ENCODE peak calls at places on chromosome 13, in four cellular contexts. One of them, this sample, is unnamed.

GRCh38 chr13:101218484-101218883 is 197.8 kb downstream of the NALCN start:
- DNase-seq in uterus: no peak
- DNase-seq in stimulated activated CD8-positive, alpha-beta memory T cell treated with anti-CD3 and anti-CD28 coated beads, Interleukin-2, amount 100 ng/mL, for 1 hour: no peak
- DNase-seq in substantia nigra: no peak
- DNase-seq in this sample: no peak

GRCh38 chr13:22126433-22127021 is 455.7 kb downstream of the FGF9 start:
- DNase-seq in uterus: no peak
- DNase-seq in stimulated activated CD8-positive, alpha-beta memory T cell treated with anti-CD3 and anti-CD28 coated beads, Interleukin-2, amount 100 ng/mL, for 1 hour: no peak
- DNase-seq in substantia nigra: no peak
- DNase-seq in this sample: no peak

GRCh38 chr13:81779896-81780295 is 1439.0 kb upstream of the SPRY2 start:
- DNase-seq in uterus: no peak
- DNase-seq in stimulated activated CD8-positive, alpha-beta memory T cell treated with anti-CD3 and anti-CD28 coated beads, Interleukin-2, amount 100 ng/mL, for 1 hour: no peak
- DNase-seq in substantia nigra: no peak
- DNase-seq in this sample: no peak

GRCh38 chr13:99501135-99501951 is at the start of gene TM9SF2:
- DNase-seq in uterus: peak
- DNase-seq in stimulated activated CD8-positive, alpha-beta memory T cell treated with anti-CD3 and anti-CD28 coated beads, Interleukin-2, amount 100 ng/mL, for 1 hour: peak
- DNase-seq in substantia nigra: peak
- DNase-seq in this sample: peak

GRCh38 chr13:33152389-33152788 is 133.2 kb downstream of the STARD13 start:
- DNase-seq in uterus: no peak
- DNase-seq in stimulated activated CD8-positive, alpha-beta memory T cell treated with anti-CD3 and anti-CD28 coated beads, Interleukin-2, amount 100 ng/mL, for 1 hour: no peak
- DNase-seq in substantia nigra: no peak
- DNase-seq in this sample: no peak

GRCh38 chr13:95704510-95704909 is 27.6 kb downstream of the DNAJC3 start:
- DNase-seq in uterus: no peak
- DNase-seq in stimulated activated CD8-positive, alpha-beta memory T cell treated with anti-CD3 and anti-CD28 coated beads, Interleukin-2, amount 100 ng/mL, for 1 hour: no peak
- DNase-seq in substantia nigra: no peak
- DNase-seq in this sample: no peak

GRCh38 chr13:34064456-34065205 is 246.7 kb downstream of the RFC3 start:
- DNase-seq in uterus: no peak
- DNase-seq in stimulated activated CD8-positive, alpha-beta memory T cell treated with anti-CD3 and anti-CD28 coated beads, Interleukin-2, amount 100 ng/mL, for 1 hour: no peak
- DNase-seq in substantia nigra: no peak
- DNase-seq in this sample: no peak

GRCh38 chr13:81171065-81171647 is 830.2 kb upstream of the SPRY2 start:
- DNase-seq in uterus: no peak
- DNase-seq in stimulated activated CD8-positive, alpha-beta memory T cell treated with anti-CD3 and anti-CD28 coated beads, Interleukin-2, amount 100 ng/mL, for 1 hour: no peak
- DNase-seq in substantia nigra: no peak
- DNase-seq in this sample: no peak

GRCh38 chr13:40031031-40031430 is 375.6 kb downstream of the COG6 start:
- DNase-seq in uterus: no peak
- DNase-seq in stimulated activated CD8-positive, alpha-beta memory T cell treated with anti-CD3 and anti-CD28 coated beads, Interleukin-2, amount 100 ng/mL, for 1 hour: no peak
- DNase-seq in substantia nigra: no peak
- DNase-seq in this sample: no peak

GRCh38 chr13:21043898-21044297 is 17.5 kb downstream of the LATS2 start:
- DNase-seq in uterus: no peak
- DNase-seq in stimulated activated CD8-positive, alpha-beta memory T cell treated with anti-CD3 and anti-CD28 coated beads, Interleukin-2, amount 100 ng/mL, for 1 hour: no peak
- DNase-seq in substantia nigra: no peak
- DNase-seq in this sample: no peak